ENCODE peak calls at places on chromosomes 13 and 19, in ten cellular contexts. Q is cardiac muscle cell; I is COR-L47; W is foreskin fibroblast; L is HAP-1; F is CD4-positive, CD25-positive, alpha-beta regulatory T cell; O is left lung; X is iPS DF 6.9; S is fibroblast of mammary gland; D is activated CD4-positive, alpha-beta T cell treated with anti-CD3 and anti-CD28 coated beads, Interleukin-2, amount 50 U/mL, for 1 hour. Z is an unnamed sample.

GRCh38 chr19:45362291-45362690 is 8.1 kb downstream of the ERCC2 start:
- DNase-seq in Q (no peak), I (no peak), W (no peak), L (no peak), F (no peak), O (no peak), X (no peak), S (no peak), D (no peak), Z (no peak)

GRCh38 chr19:2469102-2469914 is 6.6 kb upstream of the GADD45B start:
- DNase-seq in Q (no peak), I (no peak), W (peak), L (no peak), F (no peak), O (no peak), X (no peak), S (peak), D (no peak), Z (no peak)

GRCh38 chr19:38209671-38210457 is 14.2 kb downstream of the DPF1 start:
- DNase-seq in Q (peak), I (peak), W (peak), L (no peak), F (no peak), O (no peak), X (no peak), S (peak), D (no peak), Z (peak)

GRCh38 chr13:95300625-95301134 is 571 bp downstream of the ABCC4 start:
- DNase-seq in Q (peak), I (peak), W (peak), L (peak), F (peak), O (peak), X (no peak), S (peak), D (peak), Z (peak)

GRCh38 chr19:28578208-28578607 is 634.7 kb downstream of the UQCRFS1 start:
- DNase-seq in Q (no peak), I (no peak), W (no peak), L (no peak), F (no peak), O (no peak), X (no peak), S (no peak), D (no peak), Z (no peak)

GRCh38 chr13:101384929-101385328 is 31.4 kb downstream of the NALCN start:
- DNase-seq in Q (no peak), I (no peak), W (no peak), L (no peak), F (no peak), O (no peak), X (no peak), S (no peak), D (no peak), Z (no peak)

GRCh38 chr13:110133425-110134235 is 173.3 kb downstream of the COL4A1 start:
- DNase-seq in Q (no peak), I (no peak), W (no peak), L (no peak), F (no peak), O (no peak), X (no peak), S (no peak), D (no peak), Z (no peak)

GRCh38 chr19:18290250-18291018 is 9.0 kb upstream of the JUND start:
- DNase-seq in Q (no peak), I (no peak), W (no peak), L (no peak), F (peak), O (peak), X (no peak), S (no peak), D (peak), Z (no peak)

GRCh38 chr19:19627716-19628498 is at the start of gene LPAR2:
- DNase-seq in Q (peak), I (peak), W (peak), L (no peak), F (peak), O (peak), X (no peak), S (no peak), D (peak), Z (no peak)

GRCh38 chr19:55638864-55639359 is 1.9 kb upstream of the ZNF580 start:
- DNase-seq in Q (peak), I (peak), W (peak), L (peak), F (peak), O (peak), X (no peak), S (peak), D (peak), Z (no peak)

GRCh38 chr19:32266453-32266852 is 79.0 kb upstream of the ZNF507 start:
- DNase-seq in Q (no peak), I (no peak), W (no peak), L (no peak), F (no peak), O (no peak), X (no peak), S (no peak), D (no peak), Z (no peak)

GRCh38 chr19:21823224-21823623 is 12.8 kb downstream of the ZNF43 start:
- DNase-seq in Q (no peak), I (no peak), W (no peak), L (no peak), F (no peak), O (no peak), X (no peak), S (no peak), D (no peak), Z (no peak)

GRCh38 chr19:49114630-49115363 is 627 bp downstream of the LIN7B start:
- DNase-seq in Q (peak), I (no peak), W (peak), L (peak), F (peak), O (peak), X (no peak), S (peak), D (peak), Z (peak)

GRCh38 chr19:17178291-17178690 is 36.9 kb upstream of the USE1 start:
- DNase-seq in Q (no peak), I (no peak), W (no peak), L (no peak), F (no peak), O (no peak), X (no peak), S (no peak), D (no peak), Z (no peak)

GRCh38 chr13:50389726-50390125 is 374.5 kb downstream of the KCNRG start:
- DNase-seq in Q (no peak), I (peak), W (no peak), L (no peak), F (no peak), O (no peak), X (no peak), S (no peak), D (no peak), Z (no peak)

GRCh38 chr13:77820431-77821149 is 98.0 kb downstream of the EDNRB start:
- DNase-seq in Q (no peak), I (no peak), W (no peak), L (no peak), F (no peak), O (no peak), X (no peak), S (no peak), D (no peak), Z (no peak)

GRCh38 chr19:29831041-29831548 is 19.3 kb downstream of the CCNE1 start:
- DNase-seq in Q (no peak), I (no peak), W (no peak), L (no peak), F (peak), O (no peak), X (no peak), S (no peak), D (peak), Z (no peak)